ENCODE peak calls at places on chromosomes 4 and X, in eight cellular contexts. U is HL-60, A is NCI-H1105 treated with DMSO at 0.1 percent for 48 hours, Y is HCT116, J is dorsolateral prefrontal cortex, Q is GDM1, E is HFF-Myc, G is aorta. O is an unnamed sample.

GRCh38 chr4:15809058-15809457 is 30.9 kb downstream of the CD38 start:
- DNase-seq in U (no peak), Q (no peak), A (no peak), Y (no peak), E (no peak), G (no peak), J (no peak), O (no peak)

GRCh38 chrX:2767631-2768455 is 16.0 kb downstream of the XG start:
- DNase-seq in Y (peak), E (no peak), A (no peak), G (peak), J (no peak), U (peak), Q (no peak), O (no peak)

GRCh38 chr4:95158626-95159025 is 390.1 kb downstream of the UNC5C start:
- DNase-seq in A (no peak), G (no peak), J (no peak), E (no peak), U (no peak), Q (no peak), Y (no peak), O (no peak)

GRCh38 chrX:106619797-106620196 is 8.0 kb downstream of the RADX start:
- DNase-seq in J (no peak), Q (no peak), Y (no peak), U (no peak), E (no peak), A (no peak), G (no peak), O (no peak)

GRCh38 chr4:105765690-105766407 is 57.3 kb downstream of the GSTCD start:
- DNase-seq in Q (no peak), E (peak), Y (peak), J (no peak), A (no peak), G (no peak), U (no peak), O (no peak)

GRCh38 chr4:80446664-80447063 is 111.1 kb downstream of the CFAP299 start:
- DNase-seq in A (no peak), Q (no peak), J (no peak), G (no peak), U (no peak), E (no peak), Y (no peak), O (no peak)

GRCh38 chr4:59455751-59456150 is 1744.4 kb upstream of the ADGRL3 start:
- DNase-seq in U (no peak), Y (no peak), Q (no peak), J (no peak), G (no peak), E (no peak), A (no peak), O (no peak)

GRCh38 chrX:19389217-19389616 is 45.5 kb downstream of the PDHA1 start:
- DNase-seq in E (no peak), Q (no peak), J (no peak), U (no peak), Y (no peak), G (no peak), A (no peak), O (no peak)

GRCh38 chr4:7392438-7393374 is 42.0 kb downstream of the PSAPL1 start:
- DNase-seq in U (no peak), G (peak), Q (no peak), Y (no peak), A (no peak), J (peak), E (no peak), O (no peak)

GRCh38 chrX:22629105-22629725 is 356.5 kb downstream of the CBLL2 start:
- DNase-seq in A (no peak), Q (no peak), E (no peak), G (no peak), Y (no peak), J (no peak), U (no peak), O (no peak)

GRCh38 chr4:4270529-4270928 is 19.4 kb downstream of the LYAR start:
- DNase-seq in Y (no peak), E (no peak), G (no peak), J (no peak), U (peak), A (no peak), Q (no peak), O (no peak)

GRCh38 chr4:31674313-31674947 is 954.3 kb downstream of the PCDH7 start:
- DNase-seq in A (no peak), Y (peak), E (no peak), J (no peak), G (no peak), U (no peak), Q (no peak), O (no peak)

GRCh38 chr4:145523117-145523516 is 41.5 kb downstream of the SMAD1 start:
- DNase-seq in J (no peak), Y (no peak), G (no peak), A (no peak), Q (no peak), U (no peak), E (no peak), O (no peak)

GRCh38 chr4:136917312-136918110 is 614.8 kb downstream of the PCDH18 start:
- DNase-seq in E (no peak), Y (no peak), A (no peak), Q (no peak), G (peak), J (no peak), U (no peak), O (no peak)

GRCh38 chr4:126708716-126709115 is 924.0 kb upstream of the INTU start:
- DNase-seq in J (no peak), U (no peak), A (peak), E (no peak), G (no peak), Y (no peak), Q (no peak), O (no peak)

GRCh38 chrX:152601848-152602616 is 35.7 kb upstream of the GABRQ start:
- DNase-seq in E (no peak), A (no peak), Y (peak), J (no peak), Q (no peak), U (no peak), G (no peak), O (no peak)

GRCh38 chrX:40260123-40260751 is 162.5 kb upstream of the BCOR start:
- DNase-seq in A (no peak), E (no peak), Q (no peak), J (no peak), G (no peak), Y (no peak), U (no peak), O (no peak)

GRCh38 chr4:168836482-168836881 is 173.6 kb downstream of the CBR4 start:
- DNase-seq in E (no peak), Y (no peak), G (no peak), J (no peak), Q (no peak), U (no peak), A (no peak), O (no peak)

GRCh38 chr4:125639182-125639621 is 324.4 kb downstream of the FAT4 start:
- DNase-seq in Q (no peak), G (peak), U (no peak), J (no peak), E (no peak), Y (no peak), A (no peak), O (no peak)

GRCh38 chr4:40858946-40859345 is 109.2 kb downstream of the NSUN7 start:
- DNase-seq in Q (no peak), Y (no peak), J (no peak), E (no peak), A (no peak), U (no peak), G (no peak), O (no peak)

O was measured in KG1.